ENCODE peak calls at places on chromosomes 3 and 15, in seven cellular contexts. P is IMR-90, B is H9, O is neuronal stem cell, E is mesendoderm, Z is H1, L is trophoblast cell. G is an unnamed sample.

GRCh38 chr3:126807795-126808194 is 103.8 kb downstream of the CHCHD6 start:
- DNase-seq in O (no peak), P (peak; percentile 40), B (no peak), Z (no peak), E (no peak), L (no peak), G (peak; percentile 24)

GRCh38 chr3:22117751-22118346 is 366.8 kb upstream of the ZNF385D start:
- DNase-seq in O (peak; percentile 27), B (no peak), L (peak; percentile 73), E (peak; percentile 52), P (peak; percentile 62), Z (no peak), G (peak; percentile 48)

GRCh38 chr3:30671527-30672286 is 65.3 kb downstream of the TGFBR2 start:
- DNase-seq in O (no peak), L (peak; percentile 21), B (no peak), E (no peak), Z (no peak), P (no peak), G (no peak)

GRCh38 chr3:155282416-155283091 is 10.9 kb downstream of the STRIT1 start:
- DNase-seq in L (peak; percentile 49), E (no peak), P (peak; percentile 74), B (no peak), Z (no peak), O (no peak), G (no peak)

GRCh38 chr15:51227967-51228783 is 110.2 kb downstream of the CYP19A1 start:
- DNase-seq in O (no peak), B (no peak), Z (no peak), E (peak; percentile 94), P (peak; percentile 89), L (peak; percentile 15), G (peak; percentile 95)

GRCh38 chr3:28268989-28269388 is 27.6 kb downstream of the CMC1 start:
- DNase-seq in B (no peak), P (no peak), O (no peak), E (no peak), L (no peak), Z (no peak), G (no peak)

GRCh38 chr15:39565851-39566250 is 15.0 kb upstream of the THBS1 start:
- DNase-seq in B (no peak), P (peak; percentile 18), L (no peak), O (no peak), E (no peak), Z (no peak), G (no peak)

GRCh38 chr3:33063651-33064051 is 33.3 kb downstream of the GLB1 start:
- DNase-seq in B (no peak), P (peak; percentile 23), O (no peak), L (no peak), E (no peak), Z (no peak), G (no peak)

GRCh38 chr15:71730277-71731144 is 79.8 kb upstream of the NR2E3 start:
- DNase-seq in B (peak; percentile 42), O (peak; percentile 35), E (peak; percentile 60), Z (peak; percentile 54), P (peak; percentile 77), L (peak; percentile 80), G (peak; percentile 68)

GRCh38 chr15:73928971-73929627 is 2.8 kb downstream of the LOXL1 start:
- DNase-seq in B (no peak), Z (no peak), E (no peak), L (peak; percentile 31), P (no peak), O (no peak), G (no peak)

GRCh38 chr15:33191641-33192040 is 2.9 kb downstream of the FMN1 start:
- DNase-seq in B (no peak), P (no peak), L (no peak), E (no peak), Z (no peak), O (no peak), G (no peak)

GRCh38 chr3:29240248-29240647 is 40.6 kb upstream of the RBMS3 start:
- DNase-seq in B (no peak), P (peak; percentile 66), Z (no peak), O (no peak), L (peak; percentile 26), E (peak; percentile 70), G (peak; percentile 40)

GRCh38 chr3:73765878-73766564 is 141.3 kb upstream of the PDZRN3 start:
- DNase-seq in O (no peak), B (no peak), Z (no peak), L (peak; percentile 4), E (no peak), P (no peak), G (no peak)

GRCh38 chr3:12656850-12657249 is 7.1 kb downstream of the RAF1 start:
- DNase-seq in B (no peak), P (no peak), Z (no peak), O (no peak), L (no peak), E (no peak), G (no peak)

GRCh38 chr15:77027111-77027696 is 32.3 kb downstream of the PSTPIP1 start:
- DNase-seq in E (no peak), L (no peak), Z (no peak), P (no peak), O (no peak), B (no peak), G (no peak)

GRCh38 chr15:66698318-66698961 is 3.6 kb upstream of the SMAD6 start:
- DNase-seq in Z (peak; percentile 78), P (peak; percentile 56), L (peak; percentile 78), E (peak; percentile 96), B (peak; percentile 83), O (peak; percentile 54), G (peak; percentile 80)

GRCh38 chr15:65067645-65068416 is at the start of gene RASL12:
- DNase-seq in O (no peak), B (peak; percentile 66), P (no peak), Z (peak; percentile 78), E (peak; percentile 70), L (no peak), G (no peak)

GRCh38 chr3:188584958-188585689 is 431.2 kb downstream of the LPP start:
- DNase-seq in E (peak; percentile 53), B (no peak), P (peak; percentile 10), O (no peak), Z (no peak), L (no peak), G (peak; percentile 20)

GRCh38 chr3:10808130-10808735 is 7.8 kb upstream of the SLC6A11 start:
- DNase-seq in E (no peak), O (no peak), L (peak; percentile 83), B (no peak), Z (no peak), P (no peak), G (no peak)

GRCh38 chr3:9913601-9914000 is 3.3 kb upstream of the IL17RC start:
- DNase-seq in P (no peak), Z (no peak), B (no peak), E (no peak), L (no peak), O (no peak), G (no peak)

GRCh38 chr3:10495614-10496013 is 9.8 kb downstream of the ATP2B2 start:
- DNase-seq in O (no peak), E (no peak), L (no peak), Z (no peak), B (no peak), P (no peak), G (no peak)

GRCh38 chr15:100284701-100285100 is 57.1 kb downstream of the ADAMTS17 start:
- DNase-seq in L (no peak), B (no peak), P (no peak), O (no peak), Z (no peak), E (no peak), G (no peak)

GRCh38 chr3:165568907-165569462 is 268.2 kb downstream of the BCHE start:
- DNase-seq in E (no peak), P (no peak), B (no peak), L (no peak), O (no peak), Z (no peak), G (no peak)

GRCh38 chr3:40975711-40976121 is 223.6 kb upstream of the CTNNB1 start:
- DNase-seq in P (no peak), O (no peak), Z (no peak), B (no peak), L (peak; percentile 26), E (no peak), G (peak; percentile 39)

GRCh38 chr3:121988146-121988545 is 33.9 kb downstream of the ILDR1 start:
- DNase-seq in Z (no peak), L (no peak), E (no peak), O (no peak), B (no peak), P (no peak), G (no peak)

GRCh38 chr3:79056498-79056897 is 711.3 kb downstream of the ROBO1 start:
- DNase-seq in B (no peak), E (no peak), P (no peak), L (peak; percentile 99), O (no peak), Z (no peak), G (no peak)

GRCh38 chr3:5317572-5317971 is 130.1 kb downstream of the EDEM1 start:
- DNase-seq in L (no peak), B (no peak), O (no peak), P (peak; percentile 40), E (no peak), Z (no peak), G (peak; percentile 58)

GRCh38 chr15:28105224-28105791 is 6.2 kb upstream of the OCA2 start:
- DNase-seq in L (no peak), B (peak; percentile 17), E (no peak), O (no peak), P (no peak), Z (no peak), G (no peak)

GRCh38 chr3:147415819-147416218 is 6.7 kb downstream of the ZIC1 start:
- DNase-seq in Z (no peak), O (no peak), B (no peak), L (no peak), P (no peak), E (no peak), G (no peak)
- H2BK5ac ChIP-seq in Z (no peak overlapping the region), O (no peak overlapping the region), B (no peak overlapping the region), L (no peak overlapping the region), P (no peak overlapping the region), E (no peak overlapping the region), G (no peak overlapping the region)

DNA sequence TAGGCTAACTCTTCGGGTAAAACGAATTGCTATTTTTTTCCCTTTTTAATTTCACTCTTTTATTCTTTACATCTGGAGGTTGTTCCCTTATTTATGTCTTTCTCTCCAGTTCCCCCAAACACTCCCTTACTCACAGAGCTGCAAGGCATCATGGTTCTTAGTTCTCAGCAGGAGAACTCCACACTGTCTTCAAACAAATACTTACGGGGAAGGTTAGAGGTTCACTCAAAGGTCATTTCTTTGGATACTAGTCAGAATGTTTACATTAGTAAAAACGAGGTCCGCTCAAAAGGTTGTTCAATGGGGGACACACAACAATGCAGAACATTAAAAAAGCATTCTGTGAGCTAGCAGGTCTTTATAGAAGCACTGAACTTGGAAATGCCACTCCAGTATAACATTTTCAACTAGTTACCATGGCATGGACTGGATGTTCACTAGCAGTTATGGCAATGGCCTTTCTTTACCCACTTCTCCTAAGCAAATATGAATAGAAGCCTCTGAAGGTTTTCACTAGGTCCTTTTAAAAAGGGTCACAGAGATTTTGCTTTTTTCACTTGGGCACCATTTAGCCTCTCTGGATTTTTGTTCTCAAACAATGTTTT is 201.7 kb downstream of the MEIS2 start:
- DNase-seq in B (no peak), P (no peak), E (no peak), O (no peak), Z (no peak), L (no peak), G (no peak)
- H2BK5ac ChIP-seq in B (no peak overlapping the region), P (no peak overlapping the region), E (no peak overlapping the region), O (no peak overlapping the region), Z (no peak overlapping the region), L (no peak overlapping the region), G (no peak overlapping the region)

GRCh38 chr3:15401936-15402335 is 25.4 kb downstream of the METTL6 start:
- DNase-seq in B (no peak), E (no peak), P (no peak), L (no peak), O (no peak), Z (no peak), G (no peak)
- H2BK5ac ChIP-seq in B (no peak overlapping the region), E (no peak overlapping the region), P (no peak overlapping the region), L (no peak overlapping the region), O (no peak overlapping the region), Z (no peak overlapping the region), G (no peak overlapping the region)

GRCh38 chr15:75371486-75371885 is 3.1 kb upstream of the MAN2C1 start:
- DNase-seq in O (no peak), B (no peak), L (no peak), P (no peak), Z (no peak), E (no peak), G (no peak)
- H2BK5ac ChIP-seq in O (no peak overlapping the region), B (no peak overlapping the region), L (no peak overlapping the region), P (no peak overlapping the region), Z (no peak overlapping the region), E (no peak overlapping the region), G (no peak overlapping the region)

G was measured in mesenchymal stem cell.